ENCODE peak calls at places on chromosome 7, in five cellular contexts. H is AML-193, X is pulmonary artery endothelial cell, M is hepatocyte, N is suprapubic skin. P is an unnamed sample.

GRCh38 chr7:106419455-106420182 is 134.8 kb upstream of the NAMPT start:
- DNase-seq in M (no peak), X (no peak), N (no peak), H (no peak), P (no peak)

GRCh38 chr7:70285176-70285575 is 686.9 kb downstream of the AUTS2 start:
- DNase-seq in X (no peak), H (no peak), M (no peak), N (no peak), P (no peak)

GRCh38 chr7:17183630-17184328 is 114.7 kb upstream of the AHR start:
- DNase-seq in X (no peak), M (no peak), H (no peak), N (no peak), P (no peak)

GRCh38 chr7:30134011-30134410 is 775 bp upstream of the MTURN start:
- DNase-seq in H (no peak), M (no peak), X (no peak), N (no peak), P (no peak)

GRCh38 chr7:85806321-85806720 is 619.5 kb upstream of the SEMA3D start:
- DNase-seq in N (no peak), H (no peak), X (no peak), M (no peak), P (no peak)

GRCh38 chr7:42991913-42992576 is 59.9 kb downstream of the MRPL32 start:
- DNase-seq in X (no peak), N (no peak), M (no peak), H (no peak), P (no peak)

GRCh38 chr7:100154651-100155491 is 3.7 kb downstream of the TRAPPC14 start:
- DNase-seq in H (no peak), M (peak; percentile 48), N (no peak), X (no peak), P (peak; percentile 17)

GRCh38 chr7:94823952-94824351 is 83.4 kb upstream of the PPP1R9A start:
- DNase-seq in M (peak; percentile 26), H (no peak), X (no peak), N (no peak), P (no peak)

GRCh38 chr7:102289051-102289450 is 2.4 kb downstream of the SH2B2 start:
- DNase-seq in X (no peak), N (peak; percentile 50), H (no peak), M (no peak), P (no peak)

GRCh38 chr7:90605055-90605454 is 8.9 kb downstream of the CDK14 start:
- DNase-seq in M (no peak), N (no peak), H (no peak), X (no peak), P (no peak)

GRCh38 chr7:15214981-15215380 is 312.4 kb upstream of the DGKB start:
- DNase-seq in N (no peak), H (peak; percentile 70), X (no peak), M (no peak), P (no peak)

GRCh38 chr7:69804962-69805361 is 206.7 kb downstream of the AUTS2 start:
- DNase-seq in M (no peak), N (no peak), H (no peak), X (no peak), P (no peak)

P was measured in GM13976.